ENCODE peak calls at places on chromosomes 13 and 19, in five cellular contexts. F is foreskin fibroblast, Z is heart left ventricle, K is iris pigment epithelial cell, G is HAP-1. J is an unnamed sample.

GRCh38 chr19:38949580-38950367 is 19.0 kb downstream of the MRPS12 start:
- DNase-seq in F (peak), Z (peak), K (peak), G (peak), J (peak)

GRCh38 chr13:19860884-19861655 is 2.4 kb downstream of the ZMYM5 start:
- DNase-seq in F (peak), Z (no peak), K (peak), G (no peak), J (peak)

GRCh38 chr19:29798783-29799182 is 13.0 kb upstream of the CCNE1 start:
- DNase-seq in F (no peak), Z (no peak), K (peak), G (no peak), J (peak)

GRCh38 chr19:39709026-39709872 is 5.0 kb downstream of the LGALS14 start:
- DNase-seq in F (no peak), Z (no peak), K (no peak), G (no peak), J (no peak)

GRCh38 chr19:10887616-10888367 is 16.4 kb downstream of the CARM1 start:
- DNase-seq in F (no peak), Z (no peak), K (no peak), G (no peak), J (no peak)

GRCh38 chr13:113586661-113587479 is 2.3 kb downstream of the TFDP1 start:
- DNase-seq in F (no peak), Z (no peak), K (no peak), G (no peak), J (peak)

GRCh38 chr19:45677351-45678230 is 9.6 kb downstream of the GIPR start:
- DNase-seq in F (peak), Z (peak), K (peak), G (no peak), J (peak)

GRCh38 chr13:40876020-40876738 is 86.8 kb downstream of the SLC25A15 start:
- DNase-seq in F (no peak), Z (no peak), K (no peak), G (no peak), J (peak)

GRCh38 chr13:106156468-106156867 is 379.0 kb downstream of the EFNB2 start:
- DNase-seq in F (peak), Z (no peak), K (peak), G (no peak), J (no peak)

GRCh38 chr13:49641810-49642291 is 13.5 kb downstream of the ARL11 start:
- DNase-seq in F (peak), Z (peak), K (peak), G (no peak), J (no peak)

GRCh38 chr13:29589967-29590366 is 5.5 kb downstream of the SLC7A1 start:
- DNase-seq in F (no peak), Z (no peak), K (no peak), G (no peak), J (no peak)

GRCh38 chr13:59950201-59950730 is 213.5 kb downstream of the DIAPH3 start:
- DNase-seq in F (peak), Z (no peak), K (peak), G (no peak), J (no peak)

GRCh38 chr19:47693489-47693888 is 19.7 kb upstream of the EHD2 start:
- DNase-seq in F (no peak), Z (no peak), K (no peak), G (no peak), J (no peak)

GRCh38 chr19:34673590-34673989 is 3.4 kb downstream of the SCGB2B2 start:
- DNase-seq in F (no peak), Z (no peak), K (no peak), G (no peak), J (no peak)

GRCh38 chr13:110017379-110017778 is 231.0 kb upstream of the IRS2 start:
- DNase-seq in F (peak), Z (no peak), K (peak), G (no peak), J (no peak)